ENCODE peak calls at places on chromosomes 2 and 18, in eight cellular contexts. L is GM23338, T is kidney epithelial cell, O is BE2C, I is WTC11, G is uterus, Q is A549, Y is gastrocnemius medialis. U is an unnamed sample.

GRCh38 chr2:121790276-121790956 is 35.0 kb downstream of the TSN start:
- DNase-seq in L (peak), Q (peak), O (no peak), Y (no peak), T (peak), G (no peak), I (no peak), U (no peak)

GRCh38 chr2:158006961-158007664 is 94.6 kb upstream of the UPP2 start:
- DNase-seq in O (no peak), I (peak), Q (peak), L (peak), T (no peak), G (no peak), Y (no peak), U (no peak)

GRCh38 chr18:34990571-34990970 is 50.6 kb upstream of the MAPRE2 start:
- DNase-seq in I (no peak), O (no peak), Q (no peak), Y (peak), L (no peak), G (no peak), T (no peak), U (no peak)

GRCh38 chr2:162261032-162261945 is 18.0 kb upstream of the FAP start:
- DNase-seq in I (no peak), G (no peak), L (peak), T (no peak), Y (peak), Q (no peak), O (no peak), U (peak)

GRCh38 chr2:52220393-52220792 is 1188.5 kb upstream of the NRXN1 start:
- DNase-seq in G (no peak), Y (no peak), O (peak), T (no peak), Q (no peak), L (no peak), I (no peak), U (peak)

GRCh38 chr18:29681578-29681977 is 1361.0 kb downstream of the DSC3 start:
- DNase-seq in G (no peak), T (no peak), I (no peak), O (no peak), L (no peak), Y (no peak), Q (no peak), U (no peak)

GRCh38 chr2:241821460-241822263 is 12.7 kb downstream of the NEU4 start:
- DNase-seq in L (no peak), O (no peak), I (no peak), Q (no peak), Y (peak), T (no peak), G (no peak), U (no peak)

GRCh38 chr18:55405655-55406373 is 182.2 kb downstream of the TCF4 start:
- DNase-seq in O (peak), I (no peak), L (no peak), Y (peak), Q (peak), G (peak), T (peak), U (peak)

GRCh38 chr18:32111706-32112105 is 20.0 kb downstream of the RNF138 start:
- DNase-seq in O (no peak), Q (no peak), Y (no peak), T (no peak), G (no peak), L (no peak), I (no peak), U (no peak)

GRCh38 chr2:235802542-235802941 is 308.7 kb downstream of the AGAP1 start:
- DNase-seq in G (no peak), Y (no peak), Q (no peak), O (no peak), I (no peak), T (no peak), L (no peak), U (no peak)

GRCh38 chr18:56235061-56235772 is 403.2 kb downstream of the TXNL1 start:
- DNase-seq in G (no peak), I (no peak), O (no peak), T (no peak), Y (no peak), Q (no peak), L (no peak), U (no peak)

GRCh38 chr2:169877406-169877805 is 50.2 kb downstream of the UBR3 start:
- DNase-seq in Y (no peak), Q (peak), G (no peak), O (no peak), I (no peak), T (no peak), L (no peak), U (no peak)

GRCh38 chr2:160290590-160290989 is 90.5 kb upstream of the ITGB6 start:
- DNase-seq in Y (no peak), T (no peak), O (no peak), G (no peak), Q (no peak), I (no peak), L (no peak), U (no peak)

GRCh38 chr2:11142987-11143386 is 12.3 kb upstream of the SLC66A3 start:
- DNase-seq in G (no peak), Y (no peak), T (no peak), I (no peak), Q (no peak), L (no peak), O (no peak), U (no peak)

GRCh38 chr2:179800776-179801175 is 60.6 kb downstream of the ZNF385B start:
- DNase-seq in L (no peak), Q (no peak), O (no peak), T (no peak), G (no peak), Y (no peak), I (no peak), U (no peak)

GRCh38 chr18:37403788-37404187 is 161.8 kb downstream of the CELF4 start:
- DNase-seq in L (no peak), O (no peak), Q (no peak), T (no peak), Y (no peak), G (no peak), I (no peak), U (no peak)

GRCh38 chr2:81093031-81093430 is 788.5 kb upstream of the LRRTM1 start:
- DNase-seq in T (no peak), Q (peak), L (no peak), O (no peak), G (no peak), Y (no peak), I (no peak), U (no peak)

GRCh38 chr2:231708773-231709635 is 679 bp downstream of the PTMA start:
- DNase-seq in I (no peak), Q (peak), Y (peak), G (peak), O (peak), T (no peak), L (no peak), U (peak)

GRCh38 chr2:231711677-231712461 is 3.5 kb downstream of the PTMA start:
- DNase-seq in T (no peak), Q (no peak), Y (no peak), G (no peak), L (no peak), O (no peak), I (no peak), U (no peak)

GRCh38 chr2:231710751-231711676 is 2.7 kb downstream of the PTMA start:
- DNase-seq in G (peak), T (no peak), L (no peak), Y (peak), O (peak), Q (no peak), I (no peak), U (peak)

GRCh38 chr2:231709636-231709980 is 1.3 kb downstream of the PTMA start:
- DNase-seq in O (peak), G (peak), I (no peak), T (no peak), Y (peak), L (no peak), Q (peak), U (peak)

DNA sequence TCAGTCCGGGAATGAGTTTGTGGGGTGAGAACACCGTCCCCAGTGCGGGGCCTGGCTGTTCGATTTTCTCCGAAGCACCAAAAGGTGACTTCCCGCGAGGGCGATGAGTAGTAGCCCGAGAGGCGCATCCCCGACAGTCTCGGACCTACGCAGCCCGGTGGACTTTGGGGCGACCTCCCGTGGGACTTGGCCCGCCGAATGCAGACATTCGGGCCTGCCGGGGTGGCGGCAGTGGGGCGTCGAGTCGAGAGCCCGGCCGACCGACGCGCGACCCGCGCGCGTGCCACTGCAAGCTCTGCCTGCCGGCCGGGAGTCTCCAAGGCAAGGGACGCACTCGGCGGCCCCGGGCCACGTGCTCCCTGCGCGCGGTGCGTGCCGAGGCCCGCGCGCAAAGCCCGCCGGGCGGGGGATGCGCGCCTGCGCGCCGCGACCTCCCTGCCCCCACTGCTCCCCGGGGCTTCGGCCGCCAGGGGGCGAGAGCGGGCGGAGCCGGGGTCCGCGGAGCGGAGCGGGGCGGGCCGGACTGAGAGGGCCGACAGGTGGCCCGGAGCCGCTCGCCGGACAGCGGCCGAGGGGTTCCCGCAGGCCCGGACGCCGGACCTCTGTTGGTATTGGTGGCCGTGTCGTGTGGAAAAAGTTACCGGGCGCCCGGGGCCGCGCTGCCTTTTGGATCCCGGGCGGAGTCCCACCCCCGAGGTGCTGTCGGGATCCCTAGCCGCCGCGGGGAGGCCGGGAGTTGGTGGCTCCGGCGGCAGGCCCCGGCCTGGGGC is 1.8 kb downstream of the PTMA start:
- DNase-seq in L (peak), Y (peak), I (peak), T (no peak), G (peak), O (peak), Q (peak), U (peak)
- TF ChIP-seq CTCF in L (peak), Y (peak), I (peak), T (no peak), G (peak), O (peak), Q (peak), U (peak)

DNA sequence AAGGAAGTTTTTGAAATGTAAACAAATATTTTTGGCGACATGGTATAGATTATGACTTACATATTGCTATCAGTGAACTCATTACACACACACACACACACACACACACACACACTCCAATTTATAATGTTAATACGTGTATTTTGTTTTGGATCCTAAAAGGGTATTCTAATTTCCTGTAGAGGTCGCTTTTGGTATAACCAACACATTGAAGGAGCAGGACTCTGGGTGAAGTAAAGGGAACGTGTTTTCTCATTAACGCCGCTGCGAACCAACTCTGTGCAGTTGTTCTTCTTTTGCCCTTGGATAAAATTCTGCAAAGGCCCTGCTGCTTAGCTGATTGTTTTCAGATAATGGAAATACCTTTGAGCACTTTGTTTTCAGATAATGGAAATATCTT is 190.4 kb downstream of the PMAIP1 start:
- DNase-seq in I (no peak), G (no peak), Q (no peak), L (peak), T (no peak), O (no peak), Y (no peak), U (no peak)
- TF ChIP-seq CTCF in I (no peak), G (no peak), Q (no peak), L (peak), T (no peak), O (no peak), Y (no peak), U (no peak)

GRCh38 chr2:177392373-177393246 is at the start of gene AGPS:
- DNase-seq in Y (peak), T (peak), L (peak), G (peak), O (peak), I (peak), Q (peak), U (peak)
- TF ChIP-seq CTCF in Y (peak), T (no peak), L (no peak), G (no peak), O (no peak), I (no peak), Q (no peak), U (peak)

GRCh38 chr18:71011389-71011788 is 722.5 kb downstream of the SOCS6 start:
- DNase-seq in O (no peak), I (no peak), Y (no peak), T (no peak), L (no peak), Q (no peak), G (no peak), U (no peak)
- TF ChIP-seq CTCF in O (no peak), I (no peak), Y (no peak), T (no peak), L (no peak), Q (no peak), G (no peak), U (no peak)

GRCh38 chr2:230418341-230419016 is 2.5 kb downstream of the SP100 start:
- DNase-seq in L (no peak), O (no peak), Y (no peak), Q (no peak), I (no peak), G (no peak), T (no peak), U (no peak)

GRCh38 chr2:230417436-230417835 is 1.4 kb downstream of the SP100 start:
- DNase-seq in G (no peak), Y (no peak), T (no peak), I (no peak), L (no peak), Q (no peak), O (no peak), U (no peak)

GRCh38 chr2:230423851-230424458 is 8.0 kb downstream of the SP100 start:
- DNase-seq in I (no peak), Q (no peak), Y (no peak), O (no peak), L (no peak), T (no peak), G (no peak), U (no peak)

GRCh38 chr2:230425377-230425776 is 9.4 kb downstream of the SP100 start:
- DNase-seq in Q (no peak), L (no peak), I (no peak), Y (no peak), T (no peak), O (no peak), G (no peak), U (no peak)

GRCh38 chr2:230422149-230422548 is 6.1 kb downstream of the SP100 start:
- DNase-seq in L (no peak), T (no peak), Q (no peak), Y (no peak), I (no peak), G (no peak), O (no peak), U (no peak)
- TF ChIP-seq CTCF in L (no peak), T (no peak), Q (no peak), Y (no peak), I (no peak), G (no peak), O (no peak), U (peak)

DNA sequence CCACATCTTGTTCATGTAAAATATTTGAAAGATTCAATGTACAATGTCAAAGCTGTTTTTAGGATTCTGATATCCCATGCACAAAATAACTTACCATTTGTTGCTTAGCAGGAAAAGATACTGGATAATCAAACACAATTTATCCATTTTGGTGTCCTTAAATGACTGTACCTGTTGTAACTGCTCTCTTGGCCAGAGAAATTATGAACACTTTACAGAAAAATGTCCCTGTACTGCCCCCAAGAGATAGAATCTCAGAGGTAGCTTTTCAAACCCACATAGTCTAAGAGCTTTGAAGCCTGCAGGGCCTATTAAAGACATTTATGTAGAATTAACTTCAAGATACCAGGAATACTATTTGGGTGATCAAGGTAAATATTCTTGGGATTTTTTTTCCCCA is 12.2 kb upstream of the ME2 start:
- DNase-seq in Y (no peak), Q (no peak), L (no peak), T (no peak), G (no peak), I (no peak), O (no peak), U (no peak)
- TF ChIP-seq CTCF in Y (no peak), Q (peak), L (no peak), T (peak), G (no peak), I (no peak), O (no peak), U (peak)

GRCh38 chr2:163565192-163565591 is 170.6 kb downstream of the FIGN start:
- DNase-seq in O (no peak), L (no peak), Y (no peak), I (no peak), Q (no peak), T (no peak), G (no peak), U (no peak)
- TF ChIP-seq CTCF in O (no peak), L (peak), Y (no peak), I (no peak), Q (no peak), T (no peak), G (no peak), U (peak)

DNA sequence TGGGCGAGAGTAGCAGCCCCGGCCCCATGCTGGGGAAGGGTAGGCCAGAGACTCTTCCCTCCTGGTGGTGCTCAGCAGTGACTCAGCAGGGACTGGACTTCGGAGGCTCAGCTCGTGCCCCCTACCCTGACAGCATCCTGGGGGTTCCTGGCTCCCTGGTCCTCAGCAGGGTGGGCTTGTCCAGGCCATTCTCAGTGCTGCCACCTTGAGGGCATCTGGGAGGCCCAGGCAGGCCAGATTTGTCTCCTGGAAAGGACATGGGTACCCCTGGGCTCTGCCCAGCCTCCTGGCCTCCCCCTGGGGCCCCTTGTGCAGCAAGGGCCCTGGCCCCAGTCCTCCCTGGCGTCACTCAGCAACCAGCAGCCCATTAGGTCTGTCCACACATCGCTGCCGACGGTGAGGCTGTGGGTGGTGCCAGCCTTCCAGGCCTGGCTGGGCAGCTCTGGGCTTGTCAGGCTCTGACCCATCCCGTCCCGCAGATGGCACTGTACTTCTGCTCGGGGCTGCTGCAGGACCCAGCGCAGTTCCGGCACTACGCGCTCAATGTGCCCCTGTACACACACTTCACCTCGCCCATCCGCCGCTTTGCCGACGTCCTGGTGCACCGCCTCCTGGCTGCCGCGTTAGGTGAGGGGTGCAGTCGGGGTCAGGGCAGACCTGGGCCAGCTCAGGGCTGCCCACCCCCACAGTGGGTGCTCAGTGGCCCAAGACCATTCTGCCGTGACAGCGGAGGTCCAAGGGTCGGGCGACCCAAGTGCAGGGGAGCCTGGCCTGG is 45.0 kb upstream of the ALPP start:
- DNase-seq in G (no peak), I (peak), Y (peak), T (no peak), Q (peak), L (peak), O (peak), U (no peak)
- TF ChIP-seq CTCF in G (no peak), I (peak), Y (no peak), T (peak), Q (peak), L (peak), O (peak), U (peak)

GRCh38 chr2:208392300-208392699 is 14.3 kb upstream of the PTH2R start:
- DNase-seq in O (no peak), I (no peak), G (no peak), Y (no peak), L (peak), T (no peak), Q (no peak), U (no peak)
- TF ChIP-seq CTCF in O (peak), I (no peak), G (no peak), Y (no peak), L (peak), T (peak), Q (no peak), U (no peak)

DNA sequence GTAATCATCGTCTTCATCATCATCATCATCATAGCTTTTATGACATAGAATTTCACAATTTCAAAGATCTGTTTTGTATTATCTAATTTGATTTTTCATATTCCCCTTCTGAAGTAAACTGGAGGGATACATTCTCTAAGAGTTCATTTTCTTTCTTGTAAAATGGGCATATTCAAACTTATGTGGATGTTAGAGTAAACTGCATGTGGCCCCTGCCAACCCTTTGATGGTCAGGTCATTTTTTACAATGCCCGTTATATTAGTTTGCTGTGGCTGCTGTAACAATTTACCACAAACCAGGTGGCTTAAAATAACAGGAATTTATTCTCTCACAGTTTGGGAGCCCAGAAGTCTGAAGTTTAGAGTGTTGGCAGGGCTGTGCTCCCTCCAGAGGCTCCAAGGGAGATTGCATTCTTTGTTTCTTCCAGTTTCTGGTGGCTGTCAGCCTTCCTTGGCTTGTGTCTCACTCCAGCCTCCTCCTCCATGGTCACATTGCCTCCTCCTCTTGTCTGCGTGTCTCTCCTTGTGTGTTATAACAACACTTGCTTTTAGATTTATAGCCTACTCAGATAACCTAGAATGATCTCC is 127.5 kb upstream of the MMADHC start:
- DNase-seq in I (peak), O (peak), L (peak), G (no peak), T (peak), Y (no peak), Q (peak), U (no peak)
- TF ChIP-seq CTCF in I (peak), O (peak), L (peak), G (no peak), T (peak), Y (no peak), Q (peak), U (peak)

U was measured in left ventricle myocardium inferior.